ENCODE peak calls at places on chromosomes 4 and X, in ten cellular contexts. One of them, this sample, is unnamed.

GRCh38 chrX:39818071-39818470 is 279.7 kb downstream of the BCOR start:
- DNase-seq in head of caudate nucleus: no peak
- DNase-seq in stimulated activated effector memory CD8-positive, alpha-beta T cell treated with anti-CD3 and anti-CD28 coated beads, Interleukin-12 subunit alpha, Interleukin-12 subunit beta, amount 100 ng/mL, for 72 hours: no peak
- DNase-seq in stimulated activated CD8-positive, alpha-beta memory T cell treated with anti-CD3 and anti-CD28 coated beads, Interleukin-7, amount 100 ng/mL, for 1 hour: no peak
- DNase-seq in NCI-H1417 treated with DMSO at 0.1 percent for 48 hours: no peak
- DNase-seq in retinal pigment epithelial cell: no peak
- DNase-seq in NCI-H1092 treated with DMSO at 0.1 percent for 48 hours: no peak
- DNase-seq in activated CD8-positive, alpha-beta T cell treated with anti-CD3 and anti-CD28 coated beads, Interleukin-2, amount 10 ng/mL, durations not matched to agents 7 days and 5 days: no peak
- DNase-seq in retina: no peak
- DNase-seq in fibroblast of gingiva: no peak
- DNase-seq in this sample: no peak

GRCh38 chr4:137961051-137961438 is 281.1 kb downstream of the SLC7A11 start:
- DNase-seq in head of caudate nucleus: no peak
- DNase-seq in NCI-H1092 treated with DMSO at 0.1 percent for 48 hours: no peak
- DNase-seq in retina: no peak
- DNase-seq in activated CD8-positive, alpha-beta T cell treated with anti-CD3 and anti-CD28 coated beads, Interleukin-2, amount 10 ng/mL, durations not matched to agents 7 days and 5 days: no peak
- DNase-seq in stimulated activated effector memory CD8-positive, alpha-beta T cell treated with anti-CD3 and anti-CD28 coated beads, Interleukin-12 subunit alpha, Interleukin-12 subunit beta, amount 100 ng/mL, for 72 hours: no peak
- DNase-seq in fibroblast of gingiva: peak
- DNase-seq in stimulated activated CD8-positive, alpha-beta memory T cell treated with anti-CD3 and anti-CD28 coated beads, Interleukin-7, amount 100 ng/mL, for 1 hour: no peak
- DNase-seq in NCI-H1417 treated with DMSO at 0.1 percent for 48 hours: no peak
- DNase-seq in retinal pigment epithelial cell: peak
- DNase-seq in this sample: no peak

GRCh38 chr4:120865985-120866384 is 56.5 kb downstream of the PRDM5 start:
- DNase-seq in fibroblast of gingiva: no peak
- DNase-seq in stimulated activated CD8-positive, alpha-beta memory T cell treated with anti-CD3 and anti-CD28 coated beads, Interleukin-7, amount 100 ng/mL, for 1 hour: no peak
- DNase-seq in stimulated activated effector memory CD8-positive, alpha-beta T cell treated with anti-CD3 and anti-CD28 coated beads, Interleukin-12 subunit alpha, Interleukin-12 subunit beta, amount 100 ng/mL, for 72 hours: no peak
- DNase-seq in activated CD8-positive, alpha-beta T cell treated with anti-CD3 and anti-CD28 coated beads, Interleukin-2, amount 10 ng/mL, durations not matched to agents 7 days and 5 days: no peak
- DNase-seq in retinal pigment epithelial cell: no peak
- DNase-seq in NCI-H1092 treated with DMSO at 0.1 percent for 48 hours: no peak
- DNase-seq in retina: no peak
- DNase-seq in head of caudate nucleus: no peak
- DNase-seq in NCI-H1417 treated with DMSO at 0.1 percent for 48 hours: no peak
- DNase-seq in this sample: no peak

GRCh38 chr4:42150653-42151567 is 1.5 kb downstream of the BEND4 start:
- DNase-seq in head of caudate nucleus: peak
- DNase-seq in activated CD8-positive, alpha-beta T cell treated with anti-CD3 and anti-CD28 coated beads, Interleukin-2, amount 10 ng/mL, durations not matched to agents 7 days and 5 days: peak
- DNase-seq in stimulated activated CD8-positive, alpha-beta memory T cell treated with anti-CD3 and anti-CD28 coated beads, Interleukin-7, amount 100 ng/mL, for 1 hour: no peak
- DNase-seq in NCI-H1417 treated with DMSO at 0.1 percent for 48 hours: no peak
- DNase-seq in fibroblast of gingiva: no peak
- DNase-seq in retina: peak
- DNase-seq in stimulated activated effector memory CD8-positive, alpha-beta T cell treated with anti-CD3 and anti-CD28 coated beads, Interleukin-12 subunit alpha, Interleukin-12 subunit beta, amount 100 ng/mL, for 72 hours: no peak
- DNase-seq in retinal pigment epithelial cell: no peak
- DNase-seq in NCI-H1092 treated with DMSO at 0.1 percent for 48 hours: peak
- DNase-seq in this sample: no peak

GRCh38 chrX:15242899-15243555 is 26.9 kb downstream of the ASB9 start:
- DNase-seq in NCI-H1417 treated with DMSO at 0.1 percent for 48 hours: no peak
- DNase-seq in stimulated activated effector memory CD8-positive, alpha-beta T cell treated with anti-CD3 and anti-CD28 coated beads, Interleukin-12 subunit alpha, Interleukin-12 subunit beta, amount 100 ng/mL, for 72 hours: peak
- DNase-seq in retinal pigment epithelial cell: no peak
- DNase-seq in fibroblast of gingiva: peak
- DNase-seq in stimulated activated CD8-positive, alpha-beta memory T cell treated with anti-CD3 and anti-CD28 coated beads, Interleukin-7, amount 100 ng/mL, for 1 hour: no peak
- DNase-seq in NCI-H1092 treated with DMSO at 0.1 percent for 48 hours: peak
- DNase-seq in retina: peak
- DNase-seq in head of caudate nucleus: peak
- DNase-seq in activated CD8-positive, alpha-beta T cell treated with anti-CD3 and anti-CD28 coated beads, Interleukin-2, amount 10 ng/mL, durations not matched to agents 7 days and 5 days: peak
- DNase-seq in this sample: peak

GRCh38 chr4:167233523-167234387 is 539 bp downstream of the SPOCK3 start:
- DNase-seq in retina: peak
- DNase-seq in NCI-H1092 treated with DMSO at 0.1 percent for 48 hours: no peak
- DNase-seq in stimulated activated CD8-positive, alpha-beta memory T cell treated with anti-CD3 and anti-CD28 coated beads, Interleukin-7, amount 100 ng/mL, for 1 hour: no peak
- DNase-seq in stimulated activated effector memory CD8-positive, alpha-beta T cell treated with anti-CD3 and anti-CD28 coated beads, Interleukin-12 subunit alpha, Interleukin-12 subunit beta, amount 100 ng/mL, for 72 hours: no peak
- DNase-seq in NCI-H1417 treated with DMSO at 0.1 percent for 48 hours: no peak
- DNase-seq in fibroblast of gingiva: no peak
- DNase-seq in activated CD8-positive, alpha-beta T cell treated with anti-CD3 and anti-CD28 coated beads, Interleukin-2, amount 10 ng/mL, durations not matched to agents 7 days and 5 days: no peak
- DNase-seq in head of caudate nucleus: peak
- DNase-seq in retinal pigment epithelial cell: no peak
- DNase-seq in this sample: peak

GRCh38 chrX:108001218-108001814 is 19.1 kb upstream of the TEX13B start:
- DNase-seq in fibroblast of gingiva: peak
- DNase-seq in activated CD8-positive, alpha-beta T cell treated with anti-CD3 and anti-CD28 coated beads, Interleukin-2, amount 10 ng/mL, durations not matched to agents 7 days and 5 days: peak
- DNase-seq in stimulated activated effector memory CD8-positive, alpha-beta T cell treated with anti-CD3 and anti-CD28 coated beads, Interleukin-12 subunit alpha, Interleukin-12 subunit beta, amount 100 ng/mL, for 72 hours: no peak
- DNase-seq in head of caudate nucleus: no peak
- DNase-seq in stimulated activated CD8-positive, alpha-beta memory T cell treated with anti-CD3 and anti-CD28 coated beads, Interleukin-7, amount 100 ng/mL, for 1 hour: no peak
- DNase-seq in NCI-H1417 treated with DMSO at 0.1 percent for 48 hours: no peak
- DNase-seq in NCI-H1092 treated with DMSO at 0.1 percent for 48 hours: peak
- DNase-seq in retinal pigment epithelial cell: no peak
- DNase-seq in retina: no peak
- DNase-seq in this sample: peak

GRCh38 chr4:54781771-54782170 is 124.0 kb downstream of the KIT start:
- DNase-seq in NCI-H1417 treated with DMSO at 0.1 percent for 48 hours: no peak
- DNase-seq in NCI-H1092 treated with DMSO at 0.1 percent for 48 hours: no peak
- DNase-seq in fibroblast of gingiva: no peak
- DNase-seq in activated CD8-positive, alpha-beta T cell treated with anti-CD3 and anti-CD28 coated beads, Interleukin-2, amount 10 ng/mL, durations not matched to agents 7 days and 5 days: no peak
- DNase-seq in retina: no peak
- DNase-seq in stimulated activated effector memory CD8-positive, alpha-beta T cell treated with anti-CD3 and anti-CD28 coated beads, Interleukin-12 subunit alpha, Interleukin-12 subunit beta, amount 100 ng/mL, for 72 hours: no peak
- DNase-seq in retinal pigment epithelial cell: no peak
- DNase-seq in stimulated activated CD8-positive, alpha-beta memory T cell treated with anti-CD3 and anti-CD28 coated beads, Interleukin-7, amount 100 ng/mL, for 1 hour: no peak
- DNase-seq in head of caudate nucleus: peak
- DNase-seq in this sample: no peak

GRCh38 chr4:87868482-87868881 is 35.7 kb downstream of the MEPE start:
- DNase-seq in activated CD8-positive, alpha-beta T cell treated with anti-CD3 and anti-CD28 coated beads, Interleukin-2, amount 10 ng/mL, durations not matched to agents 7 days and 5 days: no peak
- DNase-seq in retina: no peak
- DNase-seq in NCI-H1092 treated with DMSO at 0.1 percent for 48 hours: no peak
- DNase-seq in stimulated activated CD8-positive, alpha-beta memory T cell treated with anti-CD3 and anti-CD28 coated beads, Interleukin-7, amount 100 ng/mL, for 1 hour: no peak
- DNase-seq in head of caudate nucleus: no peak
- DNase-seq in fibroblast of gingiva: no peak
- DNase-seq in NCI-H1417 treated with DMSO at 0.1 percent for 48 hours: no peak
- DNase-seq in retinal pigment epithelial cell: no peak
- DNase-seq in stimulated activated effector memory CD8-positive, alpha-beta T cell treated with anti-CD3 and anti-CD28 coated beads, Interleukin-12 subunit alpha, Interleukin-12 subunit beta, amount 100 ng/mL, for 72 hours: no peak
- DNase-seq in this sample: no peak

GRCh38 chrX:3184176-3184930 is 143.1 kb downstream of the ARSF start:
- DNase-seq in activated CD8-positive, alpha-beta T cell treated with anti-CD3 and anti-CD28 coated beads, Interleukin-2, amount 10 ng/mL, durations not matched to agents 7 days and 5 days: no peak
- DNase-seq in NCI-H1092 treated with DMSO at 0.1 percent for 48 hours: no peak
- DNase-seq in stimulated activated effector memory CD8-positive, alpha-beta T cell treated with anti-CD3 and anti-CD28 coated beads, Interleukin-12 subunit alpha, Interleukin-12 subunit beta, amount 100 ng/mL, for 72 hours: no peak
- DNase-seq in retina: no peak
- DNase-seq in NCI-H1417 treated with DMSO at 0.1 percent for 48 hours: no peak
- DNase-seq in fibroblast of gingiva: peak
- DNase-seq in stimulated activated CD8-positive, alpha-beta memory T cell treated with anti-CD3 and anti-CD28 coated beads, Interleukin-7, amount 100 ng/mL, for 1 hour: no peak
- DNase-seq in head of caudate nucleus: no peak
- DNase-seq in retinal pigment epithelial cell: no peak
- DNase-seq in this sample: no peak

GRCh38 chrX:43753637-43754036 is 97.5 kb downstream of the MAOA start:
- DNase-seq in retina: no peak
- DNase-seq in NCI-H1417 treated with DMSO at 0.1 percent for 48 hours: no peak
- DNase-seq in stimulated activated CD8-positive, alpha-beta memory T cell treated with anti-CD3 and anti-CD28 coated beads, Interleukin-7, amount 100 ng/mL, for 1 hour: no peak
- DNase-seq in fibroblast of gingiva: peak
- DNase-seq in head of caudate nucleus: no peak
- DNase-seq in stimulated activated effector memory CD8-positive, alpha-beta T cell treated with anti-CD3 and anti-CD28 coated beads, Interleukin-12 subunit alpha, Interleukin-12 subunit beta, amount 100 ng/mL, for 72 hours: no peak
- DNase-seq in retinal pigment epithelial cell: no peak
- DNase-seq in NCI-H1092 treated with DMSO at 0.1 percent for 48 hours: no peak
- DNase-seq in activated CD8-positive, alpha-beta T cell treated with anti-CD3 and anti-CD28 coated beads, Interleukin-2, amount 10 ng/mL, durations not matched to agents 7 days and 5 days: no peak
- DNase-seq in this sample: no peak

GRCh38 chr4:108010167-108010566 is 20.5 kb downstream of the HADH start:
- DNase-seq in stimulated activated effector memory CD8-positive, alpha-beta T cell treated with anti-CD3 and anti-CD28 coated beads, Interleukin-12 subunit alpha, Interleukin-12 subunit beta, amount 100 ng/mL, for 72 hours: no peak
- DNase-seq in NCI-H1092 treated with DMSO at 0.1 percent for 48 hours: no peak
- DNase-seq in activated CD8-positive, alpha-beta T cell treated with anti-CD3 and anti-CD28 coated beads, Interleukin-2, amount 10 ng/mL, durations not matched to agents 7 days and 5 days: no peak
- DNase-seq in NCI-H1417 treated with DMSO at 0.1 percent for 48 hours: no peak
- DNase-seq in retina: no peak
- DNase-seq in head of caudate nucleus: peak
- DNase-seq in stimulated activated CD8-positive, alpha-beta memory T cell treated with anti-CD3 and anti-CD28 coated beads, Interleukin-7, amount 100 ng/mL, for 1 hour: no peak
- DNase-seq in retinal pigment epithelial cell: no peak
- DNase-seq in fibroblast of gingiva: peak
- DNase-seq in this sample: no peak

GRCh38 chr4:76590847-76591281 is 155.8 kb downstream of the SHROOM3 start:
- DNase-seq in head of caudate nucleus: no peak
- DNase-seq in NCI-H1417 treated with DMSO at 0.1 percent for 48 hours: no peak
- DNase-seq in retina: no peak
- DNase-seq in activated CD8-positive, alpha-beta T cell treated with anti-CD3 and anti-CD28 coated beads, Interleukin-2, amount 10 ng/mL, durations not matched to agents 7 days and 5 days: no peak
- DNase-seq in stimulated activated effector memory CD8-positive, alpha-beta T cell treated with anti-CD3 and anti-CD28 coated beads, Interleukin-12 subunit alpha, Interleukin-12 subunit beta, amount 100 ng/mL, for 72 hours: no peak
- DNase-seq in NCI-H1092 treated with DMSO at 0.1 percent for 48 hours: no peak
- DNase-seq in fibroblast of gingiva: no peak
- DNase-seq in retinal pigment epithelial cell: no peak
- DNase-seq in stimulated activated CD8-positive, alpha-beta memory T cell treated with anti-CD3 and anti-CD28 coated beads, Interleukin-7, amount 100 ng/mL, for 1 hour: no peak
- DNase-seq in this sample: no peak

GRCh38 chrX:47560179-47560830 is 700 bp upstream of the ARAF start:
- DNase-seq in head of caudate nucleus: no peak
- DNase-seq in NCI-H1417 treated with DMSO at 0.1 percent for 48 hours: no peak
- DNase-seq in retinal pigment epithelial cell: no peak
- DNase-seq in stimulated activated CD8-positive, alpha-beta memory T cell treated with anti-CD3 and anti-CD28 coated beads, Interleukin-7, amount 100 ng/mL, for 1 hour: no peak
- DNase-seq in activated CD8-positive, alpha-beta T cell treated with anti-CD3 and anti-CD28 coated beads, Interleukin-2, amount 10 ng/mL, durations not matched to agents 7 days and 5 days: no peak
- DNase-seq in NCI-H1092 treated with DMSO at 0.1 percent for 48 hours: no peak
- DNase-seq in retina: no peak
- DNase-seq in stimulated activated effector memory CD8-positive, alpha-beta T cell treated with anti-CD3 and anti-CD28 coated beads, Interleukin-12 subunit alpha, Interleukin-12 subunit beta, amount 100 ng/mL, for 72 hours: no peak
- DNase-seq in fibroblast of gingiva: no peak
- DNase-seq in this sample: no peak

GRCh38 chr4:37528161-37528560 is 158.0 kb downstream of the RELL1 start:
- DNase-seq in fibroblast of gingiva: no peak
- DNase-seq in retinal pigment epithelial cell: no peak
- DNase-seq in stimulated activated effector memory CD8-positive, alpha-beta T cell treated with anti-CD3 and anti-CD28 coated beads, Interleukin-12 subunit alpha, Interleukin-12 subunit beta, amount 100 ng/mL, for 72 hours: no peak
- DNase-seq in stimulated activated CD8-positive, alpha-beta memory T cell treated with anti-CD3 and anti-CD28 coated beads, Interleukin-7, amount 100 ng/mL, for 1 hour: no peak
- DNase-seq in retina: no peak
- DNase-seq in activated CD8-positive, alpha-beta T cell treated with anti-CD3 and anti-CD28 coated beads, Interleukin-2, amount 10 ng/mL, durations not matched to agents 7 days and 5 days: no peak
- DNase-seq in NCI-H1092 treated with DMSO at 0.1 percent for 48 hours: no peak
- DNase-seq in NCI-H1417 treated with DMSO at 0.1 percent for 48 hours: no peak
- DNase-seq in head of caudate nucleus: peak
- DNase-seq in this sample: peak

GRCh38 chr4:126489826-126490463 is 1142.8 kb upstream of the INTU start:
- DNase-seq in retina: no peak
- DNase-seq in stimulated activated effector memory CD8-positive, alpha-beta T cell treated with anti-CD3 and anti-CD28 coated beads, Interleukin-12 subunit alpha, Interleukin-12 subunit beta, amount 100 ng/mL, for 72 hours: no peak
- DNase-seq in fibroblast of gingiva: no peak
- DNase-seq in activated CD8-positive, alpha-beta T cell treated with anti-CD3 and anti-CD28 coated beads, Interleukin-2, amount 10 ng/mL, durations not matched to agents 7 days and 5 days: no peak
- DNase-seq in head of caudate nucleus: no peak
- DNase-seq in NCI-H1092 treated with DMSO at 0.1 percent for 48 hours: no peak
- DNase-seq in NCI-H1417 treated with DMSO at 0.1 percent for 48 hours: no peak
- DNase-seq in stimulated activated CD8-positive, alpha-beta memory T cell treated with anti-CD3 and anti-CD28 coated beads, Interleukin-7, amount 100 ng/mL, for 1 hour: no peak
- DNase-seq in retinal pigment epithelial cell: no peak
- DNase-seq in this sample: no peak

GRCh38 chr4:139171878-139172691 is 4.9 kb downstream of the ELF2 start:
- DNase-seq in NCI-H1417 treated with DMSO at 0.1 percent for 48 hours: no peak
- DNase-seq in head of caudate nucleus: no peak
- DNase-seq in activated CD8-positive, alpha-beta T cell treated with anti-CD3 and anti-CD28 coated beads, Interleukin-2, amount 10 ng/mL, durations not matched to agents 7 days and 5 days: no peak
- DNase-seq in retinal pigment epithelial cell: no peak
- DNase-seq in stimulated activated CD8-positive, alpha-beta memory T cell treated with anti-CD3 and anti-CD28 coated beads, Interleukin-7, amount 100 ng/mL, for 1 hour: no peak
- DNase-seq in retina: no peak
- DNase-seq in fibroblast of gingiva: peak
- DNase-seq in stimulated activated effector memory CD8-positive, alpha-beta T cell treated with anti-CD3 and anti-CD28 coated beads, Interleukin-12 subunit alpha, Interleukin-12 subunit beta, amount 100 ng/mL, for 72 hours: no peak
- DNase-seq in NCI-H1092 treated with DMSO at 0.1 percent for 48 hours: peak
- DNase-seq in this sample: peak

GRCh38 chr4:54225671-54226398 is 3.3 kb upstream of the PDGFRA start:
- DNase-seq in head of caudate nucleus: no peak
- DNase-seq in retina: peak
- DNase-seq in fibroblast of gingiva: no peak
- DNase-seq in NCI-H1092 treated with DMSO at 0.1 percent for 48 hours: no peak
- DNase-seq in retinal pigment epithelial cell: no peak
- DNase-seq in stimulated activated effector memory CD8-positive, alpha-beta T cell treated with anti-CD3 and anti-CD28 coated beads, Interleukin-12 subunit alpha, Interleukin-12 subunit beta, amount 100 ng/mL, for 72 hours: no peak
- DNase-seq in NCI-H1417 treated with DMSO at 0.1 percent for 48 hours: no peak
- DNase-seq in stimulated activated CD8-positive, alpha-beta memory T cell treated with anti-CD3 and anti-CD28 coated beads, Interleukin-7, amount 100 ng/mL, for 1 hour: no peak
- DNase-seq in activated CD8-positive, alpha-beta T cell treated with anti-CD3 and anti-CD28 coated beads, Interleukin-2, amount 10 ng/mL, durations not matched to agents 7 days and 5 days: no peak
- DNase-seq in this sample: no peak

GRCh38 chr4:94489075-94489474 is 37.3 kb downstream of the PDLIM5 start:
- DNase-seq in stimulated activated effector memory CD8-positive, alpha-beta T cell treated with anti-CD3 and anti-CD28 coated beads, Interleukin-12 subunit alpha, Interleukin-12 subunit beta, amount 100 ng/mL, for 72 hours: no peak
- DNase-seq in stimulated activated CD8-positive, alpha-beta memory T cell treated with anti-CD3 and anti-CD28 coated beads, Interleukin-7, amount 100 ng/mL, for 1 hour: no peak
- DNase-seq in retinal pigment epithelial cell: no peak
- DNase-seq in NCI-H1417 treated with DMSO at 0.1 percent for 48 hours: no peak
- DNase-seq in retina: no peak
- DNase-seq in head of caudate nucleus: no peak
- DNase-seq in NCI-H1092 treated with DMSO at 0.1 percent for 48 hours: no peak
- DNase-seq in fibroblast of gingiva: no peak
- DNase-seq in activated CD8-positive, alpha-beta T cell treated with anti-CD3 and anti-CD28 coated beads, Interleukin-2, amount 10 ng/mL, durations not matched to agents 7 days and 5 days: no peak
- DNase-seq in this sample: no peak

GRCh38 chrX:39619182-39620009 is 478.4 kb downstream of the BCOR start:
- DNase-seq in stimulated activated CD8-positive, alpha-beta memory T cell treated with anti-CD3 and anti-CD28 coated beads, Interleukin-7, amount 100 ng/mL, for 1 hour: no peak
- DNase-seq in head of caudate nucleus: no peak
- DNase-seq in activated CD8-positive, alpha-beta T cell treated with anti-CD3 and anti-CD28 coated beads, Interleukin-2, amount 10 ng/mL, durations not matched to agents 7 days and 5 days: no peak
- DNase-seq in stimulated activated effector memory CD8-positive, alpha-beta T cell treated with anti-CD3 and anti-CD28 coated beads, Interleukin-12 subunit alpha, Interleukin-12 subunit beta, amount 100 ng/mL, for 72 hours: no peak
- DNase-seq in NCI-H1417 treated with DMSO at 0.1 percent for 48 hours: no peak
- DNase-seq in fibroblast of gingiva: no peak
- DNase-seq in NCI-H1092 treated with DMSO at 0.1 percent for 48 hours: peak
- DNase-seq in retinal pigment epithelial cell: no peak
- DNase-seq in retina: no peak
- DNase-seq in this sample: peak

GRCh38 chrX:10633722-10634121 is 13.3 kb upstream of the MID1 start:
- DNase-seq in NCI-H1092 treated with DMSO at 0.1 percent for 48 hours: no peak
- DNase-seq in NCI-H1417 treated with DMSO at 0.1 percent for 48 hours: no peak
- DNase-seq in fibroblast of gingiva: peak
- DNase-seq in head of caudate nucleus: peak
- DNase-seq in stimulated activated effector memory CD8-positive, alpha-beta T cell treated with anti-CD3 and anti-CD28 coated beads, Interleukin-12 subunit alpha, Interleukin-12 subunit beta, amount 100 ng/mL, for 72 hours: no peak
- DNase-seq in stimulated activated CD8-positive, alpha-beta memory T cell treated with anti-CD3 and anti-CD28 coated beads, Interleukin-7, amount 100 ng/mL, for 1 hour: no peak
- DNase-seq in retinal pigment epithelial cell: peak
- DNase-seq in activated CD8-positive, alpha-beta T cell treated with anti-CD3 and anti-CD28 coated beads, Interleukin-2, amount 10 ng/mL, durations not matched to agents 7 days and 5 days: no peak
- DNase-seq in retina: peak
- DNase-seq in this sample: peak

GRCh38 chr4:147528054-147528453 is 47.2 kb downstream of the EDNRA start:
- DNase-seq in retinal pigment epithelial cell: no peak
- DNase-seq in retina: no peak
- DNase-seq in stimulated activated CD8-positive, alpha-beta memory T cell treated with anti-CD3 and anti-CD28 coated beads, Interleukin-7, amount 100 ng/mL, for 1 hour: no peak
- DNase-seq in NCI-H1092 treated with DMSO at 0.1 percent for 48 hours: no peak
- DNase-seq in activated CD8-positive, alpha-beta T cell treated with anti-CD3 and anti-CD28 coated beads, Interleukin-2, amount 10 ng/mL, durations not matched to agents 7 days and 5 days: no peak
- DNase-seq in fibroblast of gingiva: no peak
- DNase-seq in head of caudate nucleus: no peak
- DNase-seq in stimulated activated effector memory CD8-positive, alpha-beta T cell treated with anti-CD3 and anti-CD28 coated beads, Interleukin-12 subunit alpha, Interleukin-12 subunit beta, amount 100 ng/mL, for 72 hours: no peak
- DNase-seq in NCI-H1417 treated with DMSO at 0.1 percent for 48 hours: no peak
- DNase-seq in this sample: no peak

GRCh38 chrX:72102760-72103159 is 29.0 kb downstream of the RTL5 start:
- DNase-seq in stimulated activated effector memory CD8-positive, alpha-beta T cell treated with anti-CD3 and anti-CD28 coated beads, Interleukin-12 subunit alpha, Interleukin-12 subunit beta, amount 100 ng/mL, for 72 hours: no peak
- DNase-seq in NCI-H1417 treated with DMSO at 0.1 percent for 48 hours: no peak
- DNase-seq in stimulated activated CD8-positive, alpha-beta memory T cell treated with anti-CD3 and anti-CD28 coated beads, Interleukin-7, amount 100 ng/mL, for 1 hour: no peak
- DNase-seq in activated CD8-positive, alpha-beta T cell treated with anti-CD3 and anti-CD28 coated beads, Interleukin-2, amount 10 ng/mL, durations not matched to agents 7 days and 5 days: no peak
- DNase-seq in head of caudate nucleus: no peak
- DNase-seq in retina: no peak
- DNase-seq in retinal pigment epithelial cell: no peak
- DNase-seq in NCI-H1092 treated with DMSO at 0.1 percent for 48 hours: no peak
- DNase-seq in fibroblast of gingiva: no peak
- DNase-seq in this sample: no peak

GRCh38 chr4:22959483-22959882 is 266.7 kb downstream of the GBA3 start:
- DNase-seq in activated CD8-positive, alpha-beta T cell treated with anti-CD3 and anti-CD28 coated beads, Interleukin-2, amount 10 ng/mL, durations not matched to agents 7 days and 5 days: no peak
- DNase-seq in retina: no peak
- DNase-seq in fibroblast of gingiva: no peak
- DNase-seq in head of caudate nucleus: no peak
- DNase-seq in NCI-H1417 treated with DMSO at 0.1 percent for 48 hours: no peak
- DNase-seq in stimulated activated CD8-positive, alpha-beta memory T cell treated with anti-CD3 and anti-CD28 coated beads, Interleukin-7, amount 100 ng/mL, for 1 hour: no peak
- DNase-seq in retinal pigment epithelial cell: no peak
- DNase-seq in stimulated activated effector memory CD8-positive, alpha-beta T cell treated with anti-CD3 and anti-CD28 coated beads, Interleukin-12 subunit alpha, Interleukin-12 subunit beta, amount 100 ng/mL, for 72 hours: no peak
- DNase-seq in NCI-H1092 treated with DMSO at 0.1 percent for 48 hours: no peak
- DNase-seq in this sample: no peak

GRCh38 chr4:143083811-143084472 is 100.8 kb upstream of the USP38 start:
- DNase-seq in NCI-H1417 treated with DMSO at 0.1 percent for 48 hours: no peak
- DNase-seq in fibroblast of gingiva: no peak
- DNase-seq in stimulated activated effector memory CD8-positive, alpha-beta T cell treated with anti-CD3 and anti-CD28 coated beads, Interleukin-12 subunit alpha, Interleukin-12 subunit beta, amount 100 ng/mL, for 72 hours: no peak
- DNase-seq in activated CD8-positive, alpha-beta T cell treated with anti-CD3 and anti-CD28 coated beads, Interleukin-2, amount 10 ng/mL, durations not matched to agents 7 days and 5 days: no peak
- DNase-seq in retinal pigment epithelial cell: no peak
- DNase-seq in NCI-H1092 treated with DMSO at 0.1 percent for 48 hours: no peak
- DNase-seq in retina: no peak
- DNase-seq in head of caudate nucleus: no peak
- DNase-seq in stimulated activated CD8-positive, alpha-beta memory T cell treated with anti-CD3 and anti-CD28 coated beads, Interleukin-7, amount 100 ng/mL, for 1 hour: no peak
- DNase-seq in this sample: peak

GRCh38 chr4:59655996-59656395 is 1544.1 kb upstream of the ADGRL3 start:
- DNase-seq in NCI-H1092 treated with DMSO at 0.1 percent for 48 hours: no peak
- DNase-seq in retinal pigment epithelial cell: peak
- DNase-seq in retina: no peak
- DNase-seq in stimulated activated CD8-positive, alpha-beta memory T cell treated with anti-CD3 and anti-CD28 coated beads, Interleukin-7, amount 100 ng/mL, for 1 hour: no peak
- DNase-seq in NCI-H1417 treated with DMSO at 0.1 percent for 48 hours: no peak
- DNase-seq in activated CD8-positive, alpha-beta T cell treated with anti-CD3 and anti-CD28 coated beads, Interleukin-2, amount 10 ng/mL, durations not matched to agents 7 days and 5 days: no peak
- DNase-seq in fibroblast of gingiva: no peak
- DNase-seq in stimulated activated effector memory CD8-positive, alpha-beta T cell treated with anti-CD3 and anti-CD28 coated beads, Interleukin-12 subunit alpha, Interleukin-12 subunit beta, amount 100 ng/mL, for 72 hours: no peak
- DNase-seq in head of caudate nucleus: no peak
- DNase-seq in this sample: no peak

GRCh38 chr4:85370400-85371032 is 104.4 kb upstream of the ARHGAP24 start:
- DNase-seq in stimulated activated CD8-positive, alpha-beta memory T cell treated with anti-CD3 and anti-CD28 coated beads, Interleukin-7, amount 100 ng/mL, for 1 hour: no peak
- DNase-seq in head of caudate nucleus: peak
- DNase-seq in retinal pigment epithelial cell: no peak
- DNase-seq in fibroblast of gingiva: peak
- DNase-seq in activated CD8-positive, alpha-beta T cell treated with anti-CD3 and anti-CD28 coated beads, Interleukin-2, amount 10 ng/mL, durations not matched to agents 7 days and 5 days: peak
- DNase-seq in retina: peak
- DNase-seq in NCI-H1417 treated with DMSO at 0.1 percent for 48 hours: no peak
- DNase-seq in stimulated activated effector memory CD8-positive, alpha-beta T cell treated with anti-CD3 and anti-CD28 coated beads, Interleukin-12 subunit alpha, Interleukin-12 subunit beta, amount 100 ng/mL, for 72 hours: no peak
- DNase-seq in NCI-H1092 treated with DMSO at 0.1 percent for 48 hours: peak
- DNase-seq in this sample: peak

This sample was measured in OCI-M1.